ENCODE peak calls at places on chromosomes 4 and X, in seven cellular contexts. One of them, this sample, is unnamed.

GRCh38 chr4:54217642-54218486 is 11.2 kb upstream of the PDGFRA start:
- DNase-seq in cardiac fibroblast: peak; percentile 95
- DNase-seq in uterus: peak; percentile 86
- DNase-seq in cardiac muscle cell: peak; percentile 93
- DNase-seq in A549: peak; percentile 72
- DNase-seq in brain microvascular endothelial cell: peak; percentile 80
- DNase-seq in fibroblast of mammary gland: peak; percentile 98
- DNase-seq in this sample: no peak

GRCh38 chr4:37641886-37642849 is 44.0 kb downstream of the RELL1 start:
- DNase-seq in cardiac fibroblast: no peak
- DNase-seq in uterus: no peak
- DNase-seq in cardiac muscle cell: no peak
- DNase-seq in A549: no peak
- DNase-seq in brain microvascular endothelial cell: no peak
- DNase-seq in fibroblast of mammary gland: no peak
- DNase-seq in this sample: no peak

GRCh38 chr4:105455182-105455581 is 18.7 kb downstream of the PPA2 start:
- DNase-seq in cardiac fibroblast: no peak
- DNase-seq in uterus: no peak
- DNase-seq in cardiac muscle cell: no peak
- DNase-seq in A549: no peak
- DNase-seq in brain microvascular endothelial cell: no peak
- DNase-seq in fibroblast of mammary gland: no peak
- DNase-seq in this sample: no peak

GRCh38 chr4:124997124-124997523 is 284.6 kb upstream of the ANKRD50 start:
- DNase-seq in cardiac fibroblast: no peak
- DNase-seq in uterus: no peak
- DNase-seq in cardiac muscle cell: no peak
- DNase-seq in A549: no peak
- DNase-seq in brain microvascular endothelial cell: no peak
- DNase-seq in fibroblast of mammary gland: no peak
- DNase-seq in this sample: no peak

GRCh38 chr4:41120297-41121217 is 93.8 kb downstream of the APBB2 start:
- DNase-seq in cardiac fibroblast: peak; percentile 93
- DNase-seq in uterus: peak; percentile 80
- DNase-seq in cardiac muscle cell: peak; percentile 92
- DNase-seq in A549: no peak
- DNase-seq in brain microvascular endothelial cell: peak; percentile 48
- DNase-seq in fibroblast of mammary gland: peak; percentile 71
- DNase-seq in this sample: no peak

GRCh38 chr4:36651253-36651652 is 369.8 kb downstream of the DTHD1 start:
- DNase-seq in cardiac fibroblast: no peak
- DNase-seq in uterus: no peak
- DNase-seq in cardiac muscle cell: no peak
- DNase-seq in A549: no peak
- DNase-seq in brain microvascular endothelial cell: no peak
- DNase-seq in fibroblast of mammary gland: no peak
- DNase-seq in this sample: no peak

GRCh38 chr4:174265917-174266316 is 17.6 kb downstream of the FBXO8 start:
- DNase-seq in cardiac fibroblast: no peak
- DNase-seq in uterus: no peak
- DNase-seq in cardiac muscle cell: no peak
- DNase-seq in A549: no peak
- DNase-seq in brain microvascular endothelial cell: no peak
- DNase-seq in fibroblast of mammary gland: no peak
- DNase-seq in this sample: no peak

GRCh38 chrX:40373025-40373424 is 207.7 kb upstream of the ATP6AP2 start:
- DNase-seq in cardiac fibroblast: no peak
- DNase-seq in uterus: no peak
- DNase-seq in cardiac muscle cell: no peak
- DNase-seq in A549: no peak
- DNase-seq in brain microvascular endothelial cell: no peak
- DNase-seq in fibroblast of mammary gland: no peak
- DNase-seq in this sample: no peak

GRCh38 chr4:61397174-61397573 is 197.0 kb downstream of the ADGRL3 start:
- DNase-seq in cardiac fibroblast: peak; percentile 32
- DNase-seq in uterus: no peak
- DNase-seq in cardiac muscle cell: peak; percentile 51
- DNase-seq in A549: no peak
- DNase-seq in brain microvascular endothelial cell: no peak
- DNase-seq in fibroblast of mammary gland: peak; percentile 62
- DNase-seq in this sample: no peak

GRCh38 chr4:80202784-80203553 is 5.7 kb downstream of the PRDM8 start:
- DNase-seq in cardiac fibroblast: peak; percentile 36
- DNase-seq in uterus: no peak
- DNase-seq in cardiac muscle cell: peak; percentile 48
- DNase-seq in A549: peak; percentile 10
- DNase-seq in brain microvascular endothelial cell: no peak
- DNase-seq in fibroblast of mammary gland: no peak
- DNase-seq in this sample: no peak

GRCh38 chrX:150258463-150259430 is 104.4 kb upstream of the MAMLD1 start:
- DNase-seq in cardiac fibroblast: peak; percentile 5
- DNase-seq in uterus: no peak
- DNase-seq in cardiac muscle cell: no peak
- DNase-seq in A549: no peak
- DNase-seq in brain microvascular endothelial cell: no peak
- DNase-seq in fibroblast of mammary gland: peak; percentile 14
- DNase-seq in this sample: no peak

DNA sequence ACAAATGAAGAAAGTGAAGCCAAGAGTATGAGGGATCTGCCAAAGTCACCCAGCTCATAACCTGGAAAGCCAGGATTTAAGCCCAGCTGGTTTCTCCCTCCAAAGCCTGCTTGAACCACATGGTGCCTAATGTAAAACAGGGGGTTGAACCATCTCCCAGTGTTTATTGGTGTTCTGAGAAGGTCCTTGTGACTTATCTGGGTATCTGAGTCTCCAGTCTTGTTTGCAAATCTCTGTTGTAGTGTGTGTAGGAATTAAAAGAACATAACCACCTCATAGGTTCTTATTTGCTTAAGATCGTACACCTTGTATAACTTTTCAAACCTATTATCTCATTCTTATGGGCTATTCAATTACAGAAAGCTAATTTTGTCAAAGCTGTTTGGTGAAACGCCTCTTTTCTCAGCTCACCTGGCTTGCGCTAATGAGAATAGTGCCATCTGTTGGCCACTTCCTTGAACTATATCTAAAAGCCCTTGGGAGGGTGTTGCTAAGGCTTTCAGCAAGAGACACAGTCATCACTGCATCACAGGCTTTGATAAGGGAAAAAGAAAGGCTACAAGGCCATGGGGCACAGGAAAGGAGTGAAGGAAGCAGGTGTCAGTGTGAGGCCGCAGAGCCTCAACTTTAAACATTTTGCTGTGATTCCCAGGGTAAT is 34.0 kb downstream of the ETDB start:
- DNase-seq in cardiac fibroblast: peak; percentile 75
- DNase-seq in uterus: peak; percentile 38
- DNase-seq in cardiac muscle cell: peak; percentile 69
- DNase-seq in A549: peak; percentile 66
- DNase-seq in brain microvascular endothelial cell: peak; percentile 45
- DNase-seq in fibroblast of mammary gland: peak; percentile 71
- DNase-seq in this sample: no peak
- TF ChIP-seq CTCF in cardiac fibroblast: peak; percentile 54
- TF ChIP-seq CTCF in uterus: peak; percentile 58
- TF ChIP-seq CTCF in cardiac muscle cell: peak; percentile 60
- TF ChIP-seq CTCF in A549: peak; percentile 67
- TF ChIP-seq CTCF in brain microvascular endothelial cell: peak; percentile 67
- TF ChIP-seq CTCF in fibroblast of mammary gland: peak; percentile 71
- TF ChIP-seq CTCF in this sample: peak; percentile 83

GRCh38 chrX:25191403-25191802 is 175.6 kb upstream of the ARX start:
- DNase-seq in cardiac fibroblast: no peak
- DNase-seq in uterus: no peak
- DNase-seq in cardiac muscle cell: no peak
- DNase-seq in A549: peak; percentile 1
- DNase-seq in brain microvascular endothelial cell: no peak
- DNase-seq in fibroblast of mammary gland: no peak
- DNase-seq in this sample: no peak
- TF ChIP-seq CTCF in cardiac fibroblast: no peak
- TF ChIP-seq CTCF in uterus: no peak
- TF ChIP-seq CTCF in cardiac muscle cell: no peak
- TF ChIP-seq CTCF in A549: peak; percentile 12
- TF ChIP-seq CTCF in brain microvascular endothelial cell: peak; percentile 14
- TF ChIP-seq CTCF in fibroblast of mammary gland: no peak
- TF ChIP-seq CTCF in this sample: peak; percentile 22

GRCh38 chr4:8770518-8771257 is 101.0 kb downstream of the HMX1 start:
- DNase-seq in cardiac fibroblast: no peak
- DNase-seq in uterus: no peak
- DNase-seq in cardiac muscle cell: no peak
- DNase-seq in A549: no peak
- DNase-seq in brain microvascular endothelial cell: no peak
- DNase-seq in fibroblast of mammary gland: no peak
- DNase-seq in this sample: peak; percentile 65
- TF ChIP-seq CTCF in cardiac fibroblast: no peak
- TF ChIP-seq CTCF in uterus: no peak
- TF ChIP-seq CTCF in cardiac muscle cell: no peak
- TF ChIP-seq CTCF in A549: no peak
- TF ChIP-seq CTCF in brain microvascular endothelial cell: no peak
- TF ChIP-seq CTCF in fibroblast of mammary gland: no peak
- TF ChIP-seq CTCF in this sample: no peak

DNA sequence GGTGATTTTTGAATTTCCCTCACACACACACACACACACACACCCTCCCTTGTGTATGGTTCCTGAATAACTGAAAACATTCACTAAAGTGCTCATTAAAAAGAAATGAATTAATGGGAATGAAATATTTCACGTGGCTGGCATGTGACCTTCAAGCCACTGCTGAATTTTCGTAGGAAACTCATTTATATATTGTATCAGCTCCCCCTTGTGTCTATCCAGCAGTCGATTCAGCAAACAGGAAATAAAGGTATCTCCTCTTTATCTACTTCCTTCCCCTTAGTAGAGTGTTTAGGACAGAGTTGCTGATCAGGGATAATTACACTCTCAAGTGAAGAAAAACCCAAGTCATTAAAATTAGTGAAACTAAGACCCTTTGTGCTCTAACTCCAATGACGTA is 912.6 kb upstream of the LCORL start:
- DNase-seq in cardiac fibroblast: no peak
- DNase-seq in uterus: no peak
- DNase-seq in cardiac muscle cell: no peak
- DNase-seq in A549: no peak
- DNase-seq in brain microvascular endothelial cell: no peak
- DNase-seq in fibroblast of mammary gland: peak; percentile 12
- DNase-seq in this sample: no peak
- TF ChIP-seq CTCF in cardiac fibroblast: no peak
- TF ChIP-seq CTCF in uterus: no peak
- TF ChIP-seq CTCF in cardiac muscle cell: no peak
- TF ChIP-seq CTCF in A549: no peak
- TF ChIP-seq CTCF in brain microvascular endothelial cell: no peak
- TF ChIP-seq CTCF in fibroblast of mammary gland: no peak
- TF ChIP-seq CTCF in this sample: peak; percentile 75

DNA sequence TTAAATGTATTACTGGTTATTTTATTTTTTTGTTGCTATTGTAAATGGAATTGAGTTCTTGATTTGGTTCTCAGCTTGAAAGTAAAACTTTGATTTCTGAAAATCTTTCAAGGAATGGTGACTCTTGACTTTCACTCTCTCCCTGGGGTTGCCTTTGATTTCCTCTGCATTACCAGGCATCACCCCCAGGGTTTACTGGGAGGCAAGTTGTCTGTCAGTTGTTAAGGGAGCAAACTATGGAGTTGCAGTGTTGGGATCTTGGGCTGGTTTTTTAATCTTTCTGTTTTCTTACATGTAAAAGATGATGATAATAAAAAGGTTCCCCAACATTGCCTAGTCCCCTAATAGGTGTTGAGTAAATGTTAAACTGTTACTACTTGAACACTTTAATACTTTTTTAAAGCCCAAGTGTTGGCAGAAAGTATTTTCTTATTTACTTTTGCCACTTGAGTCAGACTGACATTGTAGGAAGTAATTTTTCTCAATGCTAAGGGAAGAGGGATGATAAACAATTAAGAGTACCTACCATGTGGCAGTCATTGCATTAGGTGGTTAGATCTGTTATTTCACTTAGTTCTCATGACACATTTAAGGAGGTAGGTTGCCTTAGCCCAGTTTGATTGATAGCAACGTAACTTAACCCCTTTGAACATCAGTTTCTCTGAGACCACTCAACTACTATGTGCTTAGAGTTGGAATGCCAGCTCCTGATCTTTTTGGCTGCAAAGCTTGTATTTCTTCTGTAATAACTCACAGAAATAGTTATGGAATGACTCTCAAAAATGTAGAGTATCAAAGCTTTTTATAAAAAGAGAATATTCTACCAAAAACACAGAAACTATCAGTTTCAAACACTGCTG is 67.1 kb downstream of the DCLK2 start:
- DNase-seq in cardiac fibroblast: no peak
- DNase-seq in uterus: no peak
- DNase-seq in cardiac muscle cell: no peak
- DNase-seq in A549: peak; percentile 34
- DNase-seq in brain microvascular endothelial cell: no peak
- DNase-seq in fibroblast of mammary gland: no peak
- DNase-seq in this sample: no peak
- TF ChIP-seq CTCF in cardiac fibroblast: no peak
- TF ChIP-seq CTCF in uterus: no peak
- TF ChIP-seq CTCF in cardiac muscle cell: no peak
- TF ChIP-seq CTCF in A549: no peak
- TF ChIP-seq CTCF in brain microvascular endothelial cell: peak; percentile 49
- TF ChIP-seq CTCF in fibroblast of mammary gland: peak; percentile 43
- TF ChIP-seq CTCF in this sample: peak; percentile 59

DNA sequence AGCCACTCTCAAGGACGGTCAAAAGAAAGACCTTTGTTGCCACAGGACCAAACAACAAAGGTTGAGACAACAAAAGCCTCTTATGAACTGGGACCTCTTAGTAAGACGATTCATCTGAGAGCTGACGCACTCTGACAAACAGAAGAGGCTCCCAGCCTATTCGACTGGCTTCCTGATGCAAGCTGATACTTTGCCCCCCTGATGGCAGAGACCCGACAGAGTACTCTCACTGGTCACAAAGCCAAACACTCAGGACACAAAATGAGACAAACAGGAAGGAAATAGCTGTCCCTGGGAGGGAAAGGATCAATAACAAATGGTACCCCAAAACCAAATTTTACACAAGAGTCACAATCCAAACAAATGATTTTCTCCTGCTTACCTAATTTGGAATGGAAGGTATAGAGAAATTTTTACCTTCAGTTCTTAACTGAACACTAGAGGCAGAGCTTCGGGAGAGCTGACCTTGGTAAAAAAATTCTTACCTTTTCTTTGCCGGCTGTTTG is 75.2 kb upstream of the PLAC8 start:
- DNase-seq in cardiac fibroblast: no peak
- DNase-seq in uterus: no peak
- DNase-seq in cardiac muscle cell: no peak
- DNase-seq in A549: peak; percentile 58
- DNase-seq in brain microvascular endothelial cell: no peak
- DNase-seq in fibroblast of mammary gland: no peak
- DNase-seq in this sample: no peak
- TF ChIP-seq CTCF in cardiac fibroblast: no peak
- TF ChIP-seq CTCF in uterus: no peak
- TF ChIP-seq CTCF in cardiac muscle cell: no peak
- TF ChIP-seq CTCF in A549: no peak
- TF ChIP-seq CTCF in brain microvascular endothelial cell: no peak
- TF ChIP-seq CTCF in fibroblast of mammary gland: no peak
- TF ChIP-seq CTCF in this sample: no peak

This sample was measured in chondrocyte.